ENCODE peak calls at places on chromosomes 12 and 14, in seven cellular contexts. One of them, this sample, is unnamed. For H3K4me1, the result is how much of the 10 kb centered on the place peaks cover.

GRCh38 chr14:91038439-91038838 is 22.0 kb downstream of the RPS6KA5 start:
- DNase-seq in adrenal gland: no peak
- DNase-seq in heart right ventricle: no peak
- DNase-seq in IMR-90: no peak
- DNase-seq in upper lobe of right lung: no peak
- DNase-seq in K562: no peak
- DNase-seq in pancreas: no peak
- DNase-seq in this sample: no peak

GRCh38 chr12:75558262-75558661 is 46.9 kb upstream of the KRR1 start:
- DNase-seq in K562: no peak
- DNase-seq in heart right ventricle: no peak
- DNase-seq in adrenal gland: no peak
- DNase-seq in upper lobe of right lung: no peak
- DNase-seq in IMR-90: no peak
- DNase-seq in pancreas: no peak
- DNase-seq in this sample: no peak

GRCh38 chr12:12799163-12799920 is 13.8 kb upstream of the DDX47 start:
- DNase-seq in adrenal gland: no peak
- DNase-seq in upper lobe of right lung: no peak
- DNase-seq in IMR-90: no peak
- DNase-seq in K562: no peak
- DNase-seq in pancreas: no peak
- DNase-seq in heart right ventricle: no peak
- DNase-seq in this sample: no peak

GRCh38 chr14:34496679-34497513 is 34.9 kb upstream of the SPTSSA start:
- DNase-seq in IMR-90: peak
- DNase-seq in upper lobe of right lung: no peak
- DNase-seq in heart right ventricle: peak
- DNase-seq in K562: peak
- DNase-seq in adrenal gland: peak
- DNase-seq in pancreas: peak
- DNase-seq in this sample: peak

GRCh38 chr12:77584860-77585259 is 245.8 kb upstream of the NAV3 start:
- DNase-seq in upper lobe of right lung: no peak
- DNase-seq in K562: no peak
- DNase-seq in heart right ventricle: no peak
- DNase-seq in adrenal gland: no peak
- DNase-seq in pancreas: no peak
- DNase-seq in IMR-90: no peak
- DNase-seq in this sample: no peak

GRCh38 chr12:25648460-25648859 is 95.4 kb upstream of the LMNTD1 start:
- DNase-seq in K562: no peak
- DNase-seq in heart right ventricle: peak
- DNase-seq in adrenal gland: peak
- DNase-seq in IMR-90: peak
- DNase-seq in pancreas: peak
- DNase-seq in upper lobe of right lung: no peak
- DNase-seq in this sample: peak

GRCh38 chr14:103118663-103119404 is 4.4 kb upstream of the TNFAIP2 start:
- DNase-seq in K562: peak
- DNase-seq in adrenal gland: peak
- DNase-seq in IMR-90: no peak
- DNase-seq in upper lobe of right lung: peak
- DNase-seq in pancreas: no peak
- DNase-seq in heart right ventricle: peak
- DNase-seq in this sample: no peak

GRCh38 chr12:129911437-129912049 is 7.7 kb upstream of the TMEM132D start:
- DNase-seq in adrenal gland: peak
- DNase-seq in IMR-90: no peak
- DNase-seq in heart right ventricle: peak
- DNase-seq in pancreas: peak
- DNase-seq in K562: peak
- DNase-seq in upper lobe of right lung: peak
- DNase-seq in this sample: no peak

GRCh38 chr12:6767301-6767591 is 1.1 kb downstream of the PTMS start:
- DNase-seq in K562: no peak
- DNase-seq in upper lobe of right lung: no peak
- DNase-seq in adrenal gland: no peak
- DNase-seq in pancreas: no peak
- DNase-seq in IMR-90: no peak
- DNase-seq in heart right ventricle: no peak
- DNase-seq in this sample: no peak

GRCh38 chr12:89695100-89695499 is 13.5 kb downstream of the ATP2B1 start:
- DNase-seq in K562: no peak
- DNase-seq in IMR-90: peak
- DNase-seq in heart right ventricle: peak
- DNase-seq in adrenal gland: no peak
- DNase-seq in upper lobe of right lung: no peak
- DNase-seq in pancreas: no peak
- DNase-seq in this sample: no peak

GRCh38 chr14:72891666-72892102 is 2.2 kb downstream of the DPF3 start:
- DNase-seq in adrenal gland: no peak
- DNase-seq in IMR-90: no peak
- DNase-seq in heart right ventricle: no peak
- DNase-seq in K562: no peak
- DNase-seq in pancreas: no peak
- DNase-seq in upper lobe of right lung: no peak
- DNase-seq in this sample: no peak

GRCh38 chr12:78087363-78087675 is 256.6 kb downstream of the NAV3 start:
- DNase-seq in IMR-90: peak
- DNase-seq in K562: no peak
- DNase-seq in heart right ventricle: no peak
- DNase-seq in upper lobe of right lung: no peak
- DNase-seq in adrenal gland: no peak
- DNase-seq in pancreas: no peak
- DNase-seq in this sample: no peak

GRCh38 chr14:50792058-50792477 is 38.9 kb downstream of the NIN start:
- DNase-seq in K562: no peak
- DNase-seq in heart right ventricle: no peak
- DNase-seq in upper lobe of right lung: no peak
- DNase-seq in IMR-90: no peak
- DNase-seq in adrenal gland: no peak
- DNase-seq in pancreas: no peak
- DNase-seq in this sample: no peak

GRCh38 chr12:89919241-89919906 is 210.7 kb upstream of the ATP2B1 start:
- DNase-seq in heart right ventricle: no peak
- DNase-seq in pancreas: no peak
- DNase-seq in adrenal gland: no peak
- DNase-seq in K562: no peak
- DNase-seq in IMR-90: no peak
- DNase-seq in upper lobe of right lung: peak
- DNase-seq in this sample: no peak

GRCh38 chr12:6927999-6928702 is 392 bp downstream of the ATN1 start:
- DNase-seq in heart right ventricle: no peak
- DNase-seq in pancreas: no peak
- DNase-seq in adrenal gland: no peak
- DNase-seq in K562: peak
- DNase-seq in IMR-90: no peak
- DNase-seq in upper lobe of right lung: peak
- DNase-seq in this sample: no peak

GRCh38 chr12:12704593-12705230 is 8.7 kb upstream of the GPR19 start:
- DNase-seq in adrenal gland: peak
- DNase-seq in heart right ventricle: peak
- DNase-seq in K562: peak
- DNase-seq in upper lobe of right lung: no peak
- DNase-seq in pancreas: peak
- DNase-seq in IMR-90: peak
- DNase-seq in this sample: peak

GRCh38 chr12:26120561-26121274 is 4.1 kb downstream of the BHLHE41 start:
- DNase-seq in adrenal gland: no peak
- DNase-seq in heart right ventricle: no peak
- DNase-seq in K562: no peak
- DNase-seq in upper lobe of right lung: no peak
- DNase-seq in pancreas: no peak
- DNase-seq in IMR-90: no peak
- DNase-seq in this sample: no peak

GRCh38 chr14:63986789-63987533 is 134.2 kb downstream of the SYNE2 start:
- DNase-seq in upper lobe of right lung: no peak
- DNase-seq in IMR-90: peak
- DNase-seq in K562: no peak
- DNase-seq in pancreas: no peak
- DNase-seq in adrenal gland: no peak
- DNase-seq in heart right ventricle: no peak
- DNase-seq in this sample: no peak

GRCh38 chr12:42094277-42094676 is 50.4 kb downstream of the GXYLT1 start:
- DNase-seq in IMR-90: peak
- DNase-seq in pancreas: no peak
- DNase-seq in K562: peak
- DNase-seq in upper lobe of right lung: no peak
- DNase-seq in heart right ventricle: no peak
- DNase-seq in adrenal gland: peak
- DNase-seq in this sample: peak

DNA sequence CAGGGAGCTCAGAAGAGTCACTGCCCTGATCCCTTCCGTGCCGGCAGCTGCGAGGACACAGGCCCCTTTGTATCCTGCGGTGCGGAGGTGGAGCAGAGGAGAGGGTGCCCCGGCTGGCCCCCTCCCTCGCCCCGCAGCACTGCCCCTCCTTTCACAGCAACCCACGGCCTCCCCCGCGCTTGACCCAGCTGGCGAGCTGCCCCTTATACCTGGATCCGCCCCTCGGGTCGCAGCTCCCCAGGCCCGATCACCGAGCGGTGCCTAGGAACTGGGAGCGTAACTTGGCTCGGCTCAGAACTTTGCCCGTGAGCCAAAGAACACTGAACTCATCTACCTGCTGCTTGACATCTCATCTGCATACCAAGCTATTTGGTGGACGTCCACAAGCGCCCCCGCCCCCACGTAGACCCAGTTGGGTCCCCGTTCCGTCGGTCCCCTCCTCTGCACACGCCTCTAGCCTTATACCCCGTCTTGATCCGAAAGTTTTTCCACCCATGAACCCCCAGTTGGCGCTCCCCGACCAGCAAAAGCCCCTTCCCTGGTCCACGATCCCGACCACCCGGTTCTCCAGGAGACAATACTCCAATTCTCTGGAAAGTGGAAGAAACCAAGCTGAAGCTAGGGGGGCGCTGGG is 697 bp upstream of the DNAJC14 start:
- DNase-seq in K562: peak
- DNase-seq in heart right ventricle: peak
- DNase-seq in upper lobe of right lung: peak
- DNase-seq in adrenal gland: peak
- DNase-seq in IMR-90: no peak
- DNase-seq in pancreas: peak
- DNase-seq in this sample: peak
- H3K4me1 ChIP-seq in K562: under half
- H3K4me1 ChIP-seq in heart right ventricle: under half
- H3K4me1 ChIP-seq in upper lobe of right lung: under half
- H3K4me1 ChIP-seq in adrenal gland: under half
- H3K4me1 ChIP-seq in IMR-90: under half
- H3K4me1 ChIP-seq in pancreas: under half
- H3K4me1 ChIP-seq in this sample: under half

GRCh38 chr14:56903304-56904021 is 93.2 kb upstream of the OTX2 start:
- DNase-seq in heart right ventricle: no peak
- DNase-seq in pancreas: no peak
- DNase-seq in upper lobe of right lung: no peak
- DNase-seq in adrenal gland: no peak
- DNase-seq in K562: no peak
- DNase-seq in IMR-90: no peak
- DNase-seq in this sample: no peak
- H3K4me1 ChIP-seq in heart right ventricle: under half
- H3K4me1 ChIP-seq in pancreas: under half
- H3K4me1 ChIP-seq in upper lobe of right lung: under half
- H3K4me1 ChIP-seq in adrenal gland: under half
- H3K4me1 ChIP-seq in K562: under half
- H3K4me1 ChIP-seq in IMR-90: under half
- H3K4me1 ChIP-seq in this sample: under half

DNA sequence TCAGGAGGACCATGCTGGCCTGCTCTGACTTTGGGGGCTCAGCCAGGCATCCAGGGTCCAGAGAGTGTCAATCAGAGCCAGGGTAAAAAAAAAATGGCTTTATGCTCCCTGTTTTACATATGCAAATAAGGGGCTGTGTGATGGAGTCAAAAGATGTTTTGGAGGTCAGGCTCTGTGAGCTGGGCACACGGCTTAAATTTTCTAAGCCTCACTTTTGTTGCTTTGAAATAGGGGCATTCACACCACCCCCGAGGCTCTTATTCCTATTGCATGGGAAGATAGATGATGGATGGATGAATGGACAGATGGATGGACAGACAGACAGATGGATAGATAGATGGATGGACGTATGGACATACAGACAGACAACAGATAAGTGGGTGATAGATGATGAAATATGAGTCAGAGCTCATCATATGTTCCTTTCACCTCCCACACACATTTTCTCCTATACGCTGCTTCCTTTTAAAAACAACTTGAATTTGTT is 42.7 kb downstream of the RIN3 start:
- DNase-seq in adrenal gland: no peak
- DNase-seq in pancreas: no peak
- DNase-seq in heart right ventricle: no peak
- DNase-seq in IMR-90: peak
- DNase-seq in K562: no peak
- DNase-seq in upper lobe of right lung: no peak
- DNase-seq in this sample: no peak
- H3K4me1 ChIP-seq in adrenal gland: under half
- H3K4me1 ChIP-seq in pancreas: under half
- H3K4me1 ChIP-seq in heart right ventricle: under half
- H3K4me1 ChIP-seq in IMR-90: under half
- H3K4me1 ChIP-seq in K562: under half
- H3K4me1 ChIP-seq in upper lobe of right lung: under half
- H3K4me1 ChIP-seq in this sample: under half

GRCh38 chr14:68959035-68959434 is 20.1 kb downstream of the ACTN1 start:
- DNase-seq in IMR-90: no peak
- DNase-seq in K562: no peak
- DNase-seq in pancreas: no peak
- DNase-seq in upper lobe of right lung: no peak
- DNase-seq in adrenal gland: no peak
- DNase-seq in heart right ventricle: no peak
- DNase-seq in this sample: no peak

GRCh38 chr14:68960123-68960522 is 19.0 kb downstream of the ACTN1 start:
- DNase-seq in upper lobe of right lung: no peak
- DNase-seq in pancreas: no peak
- DNase-seq in IMR-90: no peak
- DNase-seq in heart right ventricle: no peak
- DNase-seq in K562: no peak
- DNase-seq in adrenal gland: no peak
- DNase-seq in this sample: no peak

GRCh38 chr14:68961781-68962584 is 17.1 kb downstream of the ACTN1 start:
- DNase-seq in heart right ventricle: no peak
- DNase-seq in IMR-90: peak
- DNase-seq in adrenal gland: peak
- DNase-seq in upper lobe of right lung: no peak
- DNase-seq in K562: no peak
- DNase-seq in pancreas: peak
- DNase-seq in this sample: peak

GRCh38 chr14:68962681-68963080 is 16.4 kb downstream of the ACTN1 start:
- DNase-seq in pancreas: no peak
- DNase-seq in IMR-90: no peak
- DNase-seq in adrenal gland: no peak
- DNase-seq in upper lobe of right lung: no peak
- DNase-seq in heart right ventricle: no peak
- DNase-seq in K562: no peak
- DNase-seq in this sample: no peak

DNA sequence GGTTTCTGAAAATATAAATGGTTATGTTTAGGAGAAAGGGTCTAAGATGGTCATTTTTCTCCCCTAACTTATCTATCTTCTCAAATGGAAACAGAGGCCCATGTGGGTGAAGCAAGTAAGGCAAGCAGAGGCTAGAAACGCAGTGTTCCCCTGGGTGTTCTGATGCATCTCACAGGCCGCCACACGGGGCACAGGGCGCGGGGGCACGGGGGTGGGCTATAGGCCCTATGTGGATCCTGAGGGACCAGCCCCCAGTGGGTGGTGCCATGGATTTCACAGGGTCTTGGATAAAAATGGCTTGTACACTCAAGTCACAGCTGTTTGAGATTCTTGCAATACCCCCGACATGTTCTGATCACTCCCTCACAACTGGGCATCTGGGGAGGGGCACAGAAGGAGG is 17.7 kb downstream of the ACTN1 start:
- DNase-seq in K562: no peak
- DNase-seq in upper lobe of right lung: no peak
- DNase-seq in pancreas: no peak
- DNase-seq in IMR-90: no peak
- DNase-seq in heart right ventricle: no peak
- DNase-seq in adrenal gland: no peak
- DNase-seq in this sample: no peak
- H3K4me1 ChIP-seq in K562: under half
- H3K4me1 ChIP-seq in upper lobe of right lung: half or more
- H3K4me1 ChIP-seq in pancreas: under half
- H3K4me1 ChIP-seq in IMR-90: half or more
- H3K4me1 ChIP-seq in heart right ventricle: under half
- H3K4me1 ChIP-seq in adrenal gland: under half
- H3K4me1 ChIP-seq in this sample: half or more

This sample was measured in SJSA1.